ENCODE peak calls at places on chromosomes 12 and 14, in four cellular contexts. G, Z, Q and F are unnamed samples.
A peak's percentile ranks its signal among the peaks of the same experiment; 100 is the strongest.

GRCh38 chr12:10235761-10236631 is 23.3 kb downstream of the GABARAPL1 start:
- DNase-seq in G (no peak), Q (no peak), Z (peak; percentile 40), F (no peak)

GRCh38 chr12:16347391-16348298 is at the start of gene MGST1:
- DNase-seq in G (no peak), Q (peak; percentile 69), Z (no peak), F (peak; percentile 88)

GRCh38 chr14:34710744-34711143 is 3.6 kb downstream of the CFL2 start:
- DNase-seq in G (no peak), Z (no peak), Q (no peak), F (no peak)

GRCh38 chr14:37595809-37596595 is 573 bp downstream of the TTC6 start:
- DNase-seq in G (no peak), Q (no peak), Z (peak; percentile 66), F (no peak)

GRCh38 chr12:126582231-126582630 is 1517.0 kb downstream of the AACS start:
- DNase-seq in G (no peak), Q (no peak), Z (no peak), F (no peak)

GRCh38 chr12:7933255-7933726 is 2.7 kb downstream of the SLC2A3 start:
- DNase-seq in G (peak; percentile 59), Q (peak; percentile 85), Z (peak; percentile 69), F (peak; percentile 85)

GRCh38 chr14:62289471-62289870 is 527.3 kb downstream of the SNAPC1 start:
- DNase-seq in G (no peak), Q (no peak), Z (no peak), F (no peak)

GRCh38 chr12:45660330-45660729 is 69.2 kb upstream of the ARID2 start:
- DNase-seq in Q (no peak), Z (no peak), G (no peak), F (no peak)

GRCh38 chr14:42629553-42629952 is 1022.9 kb downstream of the LRFN5 start:
- DNase-seq in G (no peak), Z (no peak), Q (no peak), F (no peak)

GRCh38 chr14:52325126-52325525 is 11.0 kb downstream of the PTGER2 start:
- DNase-seq in Q (no peak), G (no peak), Z (no peak), F (no peak)